ENCODE peak calls at places on chromosomes 12 and 14, in eight cellular contexts. One of them, this sample, is unnamed.
A peak's percentile ranks its signal among the peaks of the same experiment; 100 is the strongest.

GRCh38 chr14:71319646-71320045 is 412.4 kb downstream of the PCNX1 start:
- DNase-seq in AG09309: no peak
- DNase-seq in uterus: peak; percentile 15
- DNase-seq in colonic mucosa: no peak
- DNase-seq in transverse colon: no peak
- DNase-seq in prostate gland: no peak
- DNase-seq in left lung: no peak
- DNase-seq in GM23338: peak; percentile 26
- DNase-seq in this sample: no peak

GRCh38 chr12:9735601-9736000 is 2.7 kb upstream of the CLECL1 start:
- DNase-seq in prostate gland: no peak
- DNase-seq in GM23338: no peak
- DNase-seq in left lung: no peak
- DNase-seq in AG09309: no peak
- DNase-seq in transverse colon: no peak
- DNase-seq in uterus: no peak
- DNase-seq in colonic mucosa: no peak
- DNase-seq in this sample: no peak

GRCh38 chr12:53078425-53079225 is 565 bp downstream of the SPRYD3 start:
- DNase-seq in GM23338: peak; percentile 72
- DNase-seq in uterus: no peak
- DNase-seq in left lung: no peak
- DNase-seq in transverse colon: peak; percentile 63
- DNase-seq in prostate gland: no peak
- DNase-seq in AG09309: no peak
- DNase-seq in colonic mucosa: peak; percentile 60
- DNase-seq in this sample: no peak

GRCh38 chr14:20002319-20002718 is 356 bp downstream of the OR4Q2 start:
- DNase-seq in uterus: no peak
- DNase-seq in colonic mucosa: no peak
- DNase-seq in left lung: no peak
- DNase-seq in GM23338: no peak
- DNase-seq in transverse colon: no peak
- DNase-seq in AG09309: no peak
- DNase-seq in prostate gland: no peak
- DNase-seq in this sample: no peak

GRCh38 chr12:109927622-109928021 is 27.5 kb downstream of the TCHP start:
- DNase-seq in transverse colon: peak; percentile 47
- DNase-seq in colonic mucosa: peak; percentile 40
- DNase-seq in GM23338: peak; percentile 74
- DNase-seq in uterus: no peak
- DNase-seq in left lung: no peak
- DNase-seq in AG09309: no peak
- DNase-seq in prostate gland: no peak
- DNase-seq in this sample: no peak

GRCh38 chr12:118984206-118984943 is 3.0 kb downstream of the SRRM4 start:
- DNase-seq in uterus: no peak
- DNase-seq in AG09309: no peak
- DNase-seq in GM23338: no peak
- DNase-seq in prostate gland: no peak
- DNase-seq in colonic mucosa: no peak
- DNase-seq in left lung: no peak
- DNase-seq in transverse colon: no peak
- DNase-seq in this sample: no peak

GRCh38 chr12:105992849-105993740 is 145.7 kb downstream of the NUAK1 start:
- DNase-seq in AG09309: no peak
- DNase-seq in left lung: no peak
- DNase-seq in prostate gland: no peak
- DNase-seq in colonic mucosa: no peak
- DNase-seq in transverse colon: no peak
- DNase-seq in GM23338: peak; percentile 8
- DNase-seq in uterus: peak; percentile 16
- DNase-seq in this sample: no peak

GRCh38 chr12:56593909-56594621 is 36.1 kb downstream of the BAZ2A start:
- DNase-seq in uterus: peak; percentile 32
- DNase-seq in GM23338: peak; percentile 92
- DNase-seq in prostate gland: peak; percentile 16
- DNase-seq in left lung: peak; percentile 70
- DNase-seq in colonic mucosa: peak; percentile 37
- DNase-seq in transverse colon: peak; percentile 43
- DNase-seq in AG09309: no peak
- DNase-seq in this sample: peak; percentile 87

GRCh38 chr12:76878899-76879709 is at the start of gene CSRP2:
- DNase-seq in uterus: peak; percentile 95
- DNase-seq in transverse colon: peak; percentile 88
- DNase-seq in prostate gland: peak; percentile 91
- DNase-seq in GM23338: peak; percentile 97
- DNase-seq in AG09309: no peak
- DNase-seq in colonic mucosa: peak; percentile 90
- DNase-seq in left lung: peak; percentile 91
- DNase-seq in this sample: peak; percentile 97

GRCh38 chr14:51609987-51610283 is 41.8 kb upstream of the FRMD6 start:
- DNase-seq in transverse colon: peak; percentile 19
- DNase-seq in uterus: no peak
- DNase-seq in prostate gland: no peak
- DNase-seq in GM23338: no peak
- DNase-seq in left lung: no peak
- DNase-seq in AG09309: no peak
- DNase-seq in colonic mucosa: no peak
- DNase-seq in this sample: no peak

GRCh38 chr12:107337354-107338095 is 244.2 kb upstream of the CRY1 start:
- DNase-seq in GM23338: no peak
- DNase-seq in AG09309: no peak
- DNase-seq in left lung: no peak
- DNase-seq in uterus: no peak
- DNase-seq in colonic mucosa: no peak
- DNase-seq in prostate gland: no peak
- DNase-seq in transverse colon: no peak
- DNase-seq in this sample: no peak

GRCh38 chr12:68632486-68632885 is 21.8 kb downstream of the RAP1B start:
- DNase-seq in prostate gland: no peak
- DNase-seq in colonic mucosa: no peak
- DNase-seq in uterus: no peak
- DNase-seq in GM23338: no peak
- DNase-seq in transverse colon: no peak
- DNase-seq in left lung: no peak
- DNase-seq in AG09309: no peak
- DNase-seq in this sample: no peak

DNA sequence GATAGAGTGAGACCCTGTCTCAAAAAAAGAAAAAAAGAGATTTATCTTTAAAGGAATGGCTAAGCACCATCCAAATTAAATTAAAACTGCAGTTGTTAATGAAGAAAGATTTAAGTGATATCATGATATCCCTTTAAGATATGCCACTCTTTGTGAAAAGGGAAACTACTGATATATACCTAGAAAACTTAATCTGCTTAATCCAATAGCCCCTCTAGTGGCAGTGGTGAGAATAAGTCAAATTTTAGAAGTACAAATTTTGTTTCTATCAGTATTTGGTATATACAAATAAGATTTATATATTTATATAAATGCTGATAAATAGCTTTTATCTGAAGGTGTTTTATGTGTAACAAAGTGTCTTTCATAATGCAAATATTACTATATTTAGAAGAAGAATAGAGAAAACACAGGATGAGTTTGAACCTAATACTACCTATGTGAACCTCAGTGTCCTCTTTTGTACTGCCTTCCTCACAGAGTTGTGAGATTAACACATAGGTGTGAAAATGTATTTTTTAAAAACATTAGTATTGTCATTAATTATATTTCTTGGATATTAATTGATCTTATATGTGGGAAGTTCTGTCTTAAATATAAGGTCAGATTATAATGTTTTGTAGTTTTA is 51.4 kb upstream of the GARIN2 start:
- DNase-seq in prostate gland: no peak
- DNase-seq in GM23338: peak; percentile 43
- DNase-seq in colonic mucosa: no peak
- DNase-seq in left lung: no peak
- DNase-seq in transverse colon: no peak
- DNase-seq in AG09309: no peak
- DNase-seq in uterus: no peak
- DNase-seq in this sample: no peak
- TF ChIP-seq CTCF in prostate gland: peak; percentile 18
- TF ChIP-seq CTCF in GM23338: peak; percentile 57
- TF ChIP-seq CTCF in colonic mucosa: peak; percentile 27
- TF ChIP-seq CTCF in left lung: no peak
- TF ChIP-seq CTCF in transverse colon: no peak
- TF ChIP-seq CTCF in AG09309: peak; percentile 57
- TF ChIP-seq CTCF in uterus: peak; percentile 6
- TF ChIP-seq CTCF in this sample: peak; percentile 59

GRCh38 chr12:103742349-103742784 is 98.7 kb downstream of the NT5DC3 start:
- DNase-seq in uterus: no peak
- DNase-seq in GM23338: peak; percentile 3
- DNase-seq in prostate gland: peak; percentile 58
- DNase-seq in AG09309: no peak
- DNase-seq in left lung: no peak
- DNase-seq in colonic mucosa: peak; percentile 76
- DNase-seq in transverse colon: peak; percentile 59
- DNase-seq in this sample: no peak

GRCh38 chr12:103743788-103744187 is 97.2 kb downstream of the NT5DC3 start:
- DNase-seq in GM23338: no peak
- DNase-seq in AG09309: no peak
- DNase-seq in transverse colon: no peak
- DNase-seq in uterus: no peak
- DNase-seq in colonic mucosa: no peak
- DNase-seq in left lung: no peak
- DNase-seq in prostate gland: no peak
- DNase-seq in this sample: no peak

GRCh38 chr12:103748002-103748401 is 93.0 kb downstream of the NT5DC3 start:
- DNase-seq in GM23338: no peak
- DNase-seq in prostate gland: no peak
- DNase-seq in left lung: no peak
- DNase-seq in AG09309: no peak
- DNase-seq in uterus: no peak
- DNase-seq in transverse colon: no peak
- DNase-seq in colonic mucosa: no peak
- DNase-seq in this sample: no peak

GRCh38 chr12:103748875-103749274 is 92.2 kb downstream of the NT5DC3 start:
- DNase-seq in transverse colon: no peak
- DNase-seq in colonic mucosa: no peak
- DNase-seq in uterus: no peak
- DNase-seq in GM23338: no peak
- DNase-seq in left lung: no peak
- DNase-seq in AG09309: no peak
- DNase-seq in prostate gland: no peak
- DNase-seq in this sample: no peak

GRCh38 chr12:103745962-103746361 is 95.1 kb downstream of the NT5DC3 start:
- DNase-seq in transverse colon: no peak
- DNase-seq in AG09309: no peak
- DNase-seq in colonic mucosa: no peak
- DNase-seq in uterus: no peak
- DNase-seq in left lung: no peak
- DNase-seq in GM23338: peak; percentile 77
- DNase-seq in prostate gland: no peak
- DNase-seq in this sample: no peak
- TF ChIP-seq CTCF in transverse colon: no peak
- TF ChIP-seq CTCF in AG09309: no peak
- TF ChIP-seq CTCF in colonic mucosa: no peak
- TF ChIP-seq CTCF in uterus: no peak
- TF ChIP-seq CTCF in left lung: no peak
- TF ChIP-seq CTCF in GM23338: peak; percentile 47
- TF ChIP-seq CTCF in prostate gland: no peak
- TF ChIP-seq CTCF in this sample: no peak

GRCh38 chr12:116141110-116141832 is 136.2 kb downstream of the MED13L start:
- DNase-seq in left lung: no peak
- DNase-seq in transverse colon: no peak
- DNase-seq in uterus: no peak
- DNase-seq in colonic mucosa: no peak
- DNase-seq in AG09309: no peak
- DNase-seq in GM23338: no peak
- DNase-seq in prostate gland: no peak
- DNase-seq in this sample: no peak
- TF ChIP-seq CTCF in left lung: no peak
- TF ChIP-seq CTCF in transverse colon: no peak
- TF ChIP-seq CTCF in uterus: no peak
- TF ChIP-seq CTCF in colonic mucosa: no peak
- TF ChIP-seq CTCF in AG09309: no peak
- TF ChIP-seq CTCF in GM23338: no peak
- TF ChIP-seq CTCF in prostate gland: no peak
- TF ChIP-seq CTCF in this sample: peak; percentile 51

GRCh38 chr12:51822956-51823355 is 25.6 kb downstream of the FIGNL2 start:
- DNase-seq in GM23338: no peak
- DNase-seq in colonic mucosa: no peak
- DNase-seq in prostate gland: no peak
- DNase-seq in left lung: no peak
- DNase-seq in uterus: no peak
- DNase-seq in AG09309: no peak
- DNase-seq in transverse colon: no peak
- DNase-seq in this sample: no peak

GRCh38 chr12:51820721-51821422 is 27.6 kb downstream of the FIGNL2 start:
- DNase-seq in GM23338: peak; percentile 84
- DNase-seq in AG09309: no peak
- DNase-seq in left lung: peak; percentile 63
- DNase-seq in prostate gland: peak; percentile 34
- DNase-seq in transverse colon: peak; percentile 51
- DNase-seq in uterus: peak; percentile 67
- DNase-seq in colonic mucosa: peak; percentile 55
- DNase-seq in this sample: no peak

GRCh38 chr12:51822261-51822616 is 26.3 kb downstream of the FIGNL2 start:
- DNase-seq in GM23338: no peak
- DNase-seq in colonic mucosa: no peak
- DNase-seq in transverse colon: no peak
- DNase-seq in prostate gland: no peak
- DNase-seq in uterus: no peak
- DNase-seq in AG09309: no peak
- DNase-seq in left lung: no peak
- DNase-seq in this sample: no peak

GRCh38 chr12:51819851-51820720 is 28.4 kb downstream of the FIGNL2 start:
- DNase-seq in GM23338: peak; percentile 22
- DNase-seq in prostate gland: peak; percentile 63
- DNase-seq in colonic mucosa: peak; percentile 55
- DNase-seq in uterus: peak; percentile 31
- DNase-seq in AG09309: no peak
- DNase-seq in left lung: no peak
- DNase-seq in transverse colon: peak; percentile 19
- DNase-seq in this sample: no peak

DNA sequence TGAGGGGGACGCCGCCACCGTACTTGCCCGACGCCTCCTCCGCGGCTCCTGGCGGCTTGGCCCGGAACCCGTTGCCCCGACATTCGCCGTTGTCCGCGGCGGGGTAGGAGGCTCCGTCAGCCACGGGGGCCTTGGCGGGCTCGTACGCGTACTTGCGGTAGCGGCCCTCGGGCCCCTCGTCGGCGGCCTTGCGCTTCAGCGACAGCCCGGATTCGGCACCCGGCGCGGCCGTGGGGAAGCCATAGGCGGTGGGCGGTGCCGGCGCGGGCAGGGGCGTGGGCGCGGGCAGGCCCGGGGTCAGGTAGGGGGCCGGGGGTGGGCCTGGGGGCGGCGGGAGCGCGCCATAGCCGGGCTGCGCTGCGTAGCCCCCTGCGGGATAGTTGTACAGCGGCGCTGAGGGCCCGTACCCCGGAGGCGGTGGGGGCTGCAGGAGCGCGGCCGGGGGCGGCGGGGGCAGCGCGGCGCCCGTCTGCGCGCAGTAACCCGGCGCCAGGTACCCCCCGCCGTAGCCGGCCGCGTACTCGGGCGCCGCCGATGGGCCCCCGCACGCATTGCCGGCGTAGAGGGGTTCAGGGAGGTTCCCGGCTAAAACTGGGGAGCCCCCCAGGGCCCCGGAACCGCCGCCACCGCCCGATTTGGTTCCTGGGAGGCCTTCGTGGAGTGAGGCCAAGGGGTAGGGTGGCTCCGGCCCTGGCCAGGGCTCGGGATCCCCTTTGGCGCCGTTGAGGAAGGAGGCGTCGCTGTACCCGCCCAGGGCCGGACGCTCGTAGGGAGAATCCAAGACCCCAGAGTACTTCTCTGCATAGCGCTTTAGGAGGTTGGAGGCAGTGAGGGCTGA is 26.9 kb downstream of the FIGNL2 start:
- DNase-seq in AG09309: no peak
- DNase-seq in colonic mucosa: no peak
- DNase-seq in left lung: no peak
- DNase-seq in GM23338: peak; percentile 55
- DNase-seq in prostate gland: no peak
- DNase-seq in uterus: no peak
- DNase-seq in transverse colon: no peak
- DNase-seq in this sample: no peak
- TF ChIP-seq CTCF in AG09309: no peak
- TF ChIP-seq CTCF in colonic mucosa: no peak
- TF ChIP-seq CTCF in left lung: no peak
- TF ChIP-seq CTCF in GM23338: peak; percentile 17
- TF ChIP-seq CTCF in prostate gland: no peak
- TF ChIP-seq CTCF in uterus: no peak
- TF ChIP-seq CTCF in transverse colon: no peak
- TF ChIP-seq CTCF in this sample: no peak